ENCODE peak calls at places on chromosomes 16 and 17, in six cellular contexts. K, L, E, Y, A and F are unnamed samples.

GRCh38 chr16:62225675-62226074 is 189.4 kb upstream of the CDH8 start:
- DNase-seq in K (peak; percentile 78), L (peak; percentile 94), E (peak; percentile 87), Y (peak; percentile 13), A (peak; percentile 25), F (peak; percentile 76)

GRCh38 chr17:57557793-57558681 is 187.1 kb downstream of the CCDC182 start:
- DNase-seq in K (no peak), L (no peak), E (peak; percentile 66), Y (peak; percentile 89), A (no peak), F (peak; percentile 55)

GRCh38 chr16:84839054-84839453 is 19.3 kb downstream of the CRISPLD2 start:
- DNase-seq in K (no peak), L (no peak), E (no peak), Y (no peak), A (peak; percentile 29), F (peak; percentile 75)

GRCh38 chr16:85988723-85989313 is 89.9 kb downstream of the IRF8 start:
- DNase-seq in K (no peak), L (no peak), E (no peak), Y (peak; percentile 59), A (no peak), F (no peak)

GRCh38 chr16:54312502-54312991 is 26.0 kb upstream of the IRX3 start:
- DNase-seq in K (no peak), L (no peak), E (no peak), Y (no peak), A (no peak), F (no peak)

GRCh38 chr16:50751528-50751927 is 9.6 kb downstream of the CYLD start:
- DNase-seq in K (no peak), L (no peak), E (no peak), Y (no peak), A (no peak), F (no peak)

GRCh38 chr16:19997264-19997663 is 76.4 kb downstream of the GPR139 start:
- DNase-seq in K (no peak), L (no peak), E (peak; percentile 16), Y (no peak), A (no peak), F (no peak)

GRCh38 chr16:85056211-85056748 is 28.7 kb downstream of the KIAA0513 start:
- DNase-seq in K (peak; percentile 47), L (peak; percentile 56), E (no peak), Y (peak; percentile 14), A (peak; percentile 46), F (peak; percentile 46)

GRCh38 chr16:4142268-4142667 is 26.0 kb upstream of the ADCY9 start:
- DNase-seq in K (no peak), L (no peak), E (no peak), Y (no peak), A (no peak), F (peak; percentile 37)

GRCh38 chr17:16301963-16302855 is 51.1 kb downstream of the CENPV start:
- DNase-seq in K (no peak), L (no peak), E (no peak), Y (no peak), A (no peak), F (peak; percentile 5)

GRCh38 chr17:31269597-31269996 is 27.4 kb downstream of the OMG start:
- DNase-seq in K (peak; percentile 28), L (peak; percentile 79), E (peak; percentile 60), Y (no peak), A (no peak), F (peak; percentile 93)

GRCh38 chr16:29668267-29668666 is 5.2 kb downstream of the SPN start:
- DNase-seq in K (no peak), L (no peak), E (no peak), Y (no peak), A (no peak), F (no peak)

GRCh38 chr16:3625911-3626732 is 14.7 kb upstream of the SLX4 start:
- DNase-seq in K (no peak), L (no peak), E (no peak), Y (peak; percentile 79), A (no peak), F (peak; percentile 36)

GRCh38 chr16:85444879-85445778 is 168.0 kb upstream of the GSE1 start:
- DNase-seq in K (peak; percentile 42), L (peak; percentile 57), E (no peak), Y (peak; percentile 80), A (peak; percentile 87), F (no peak)

GRCh38 chr16:57781741-57782606 is 20.3 kb downstream of the KIFC3 start:
- DNase-seq in K (no peak), L (no peak), E (peak; percentile 51), Y (no peak), A (no peak), F (peak; percentile 76)

GRCh38 chr16:12951392-12951791 is 50.0 kb downstream of the SHISA9 start:
- DNase-seq in K (no peak), L (peak; percentile 38), E (no peak), Y (peak; percentile 5), A (no peak), F (no peak)

GRCh38 chr17:56532926-56533325 is 60.6 kb upstream of the NOG start:
- DNase-seq in K (no peak), L (no peak), E (no peak), Y (no peak), A (no peak), F (no peak)

GRCh38 chr17:82947051-82947991 is 107.5 kb upstream of the ZNF750 start:
- DNase-seq in K (no peak), L (no peak), E (no peak), Y (no peak), A (no peak), F (no peak)

GRCh38 chr17:15432807-15433547 is 34.4 kb downstream of the CDRT4 start:
- DNase-seq in K (no peak), L (no peak), E (peak; percentile 79), Y (no peak), A (no peak), F (peak; percentile 56)

GRCh38 chr17:40417609-40418427 is at the start of gene TOP2A:
- DNase-seq in K (peak; percentile 100), L (peak; percentile 100), E (peak; percentile 99), Y (peak; percentile 100), A (peak; percentile 97), F (peak; percentile 100)

GRCh38 chr16:84020353-84020752 is 22.2 kb downstream of the SLC38A8 start:
- DNase-seq in K (no peak), L (no peak), E (no peak), Y (no peak), A (no peak), F (no peak)

GRCh38 chr17:21041753-21042433 is 918 bp downstream of the USP22 start:
- DNase-seq in K (peak; percentile 87), L (peak; percentile 89), E (peak; percentile 91), Y (peak; percentile 84), A (peak; percentile 90), F (peak; percentile 82)

GRCh38 chr17:45376171-45376564 is 56.5 kb downstream of the ARHGAP27 start:
- DNase-seq in K (no peak), L (peak; percentile 62), E (no peak), Y (no peak), A (no peak), F (no peak)

GRCh38 chr16:86567701-86568571 is 1.3 kb downstream of the FOXC2 start:
- DNase-seq in K (peak; percentile 82), L (peak; percentile 66), E (peak; percentile 26), Y (no peak), A (no peak), F (peak; percentile 71)

GRCh38 chr17:78252111-78252634 is 20.7 kb downstream of the TMEM235 start:
- DNase-seq in K (no peak), L (no peak), E (no peak), Y (peak; percentile 94), A (no peak), F (no peak)

GRCh38 chr17:10976401-10976800 is 138.5 kb upstream of the PIRT start:
- DNase-seq in K (no peak), L (no peak), E (no peak), Y (no peak), A (no peak), F (no peak)

GRCh38 chr16:3170440-3171180 is 17.4 kb upstream of the OR1F1 start:
- DNase-seq in K (peak; percentile 57), L (peak; percentile 87), E (no peak), Y (no peak), A (no peak), F (peak; percentile 38)

GRCh38 chr17:16406742-16407674 is 8.4 kb upstream of the TRPV2 start:
- DNase-seq in K (peak; percentile 89), L (peak; percentile 96), E (peak; percentile 56), Y (no peak), A (peak; percentile 88), F (peak; percentile 49)

GRCh38 chr16:72815348-72816318 is 232.3 kb downstream of the ZFHX3 start:
- DNase-seq in K (no peak), L (no peak), E (no peak), Y (no peak), A (no peak), F (no peak)

GRCh38 chr17:1484586-1485310 is 7.7 kb downstream of the MYO1C start:
- DNase-seq in K (peak; percentile 80), L (peak; percentile 81), E (peak; percentile 87), Y (peak; percentile 65), A (peak; percentile 74), F (peak; percentile 65)

GRCh38 chr16:58027341-58028167 is 2.0 kb downstream of the MMP15 start:
- DNase-seq in K (peak; percentile 87), L (peak; percentile 88), E (peak; percentile 71), Y (no peak), A (peak; percentile 63), F (peak; percentile 43)

GRCh38 chr17:76473541-76473985 is 6.2 kb downstream of the AANAT start:
- DNase-seq in K (peak; percentile 68), L (peak; percentile 81), E (no peak), Y (no peak), A (peak; percentile 88), F (peak; percentile 34)

GRCh38 chr17:49450735-49451134 is 36.1 kb upstream of the PHB1 start:
- DNase-seq in K (no peak), L (no peak), E (no peak), Y (peak; percentile 34), A (no peak), F (peak; percentile 85)

GRCh38 chr16:17607075-17607509 is 136.3 kb upstream of the XYLT1 start:
- DNase-seq in K (no peak), L (no peak), E (no peak), Y (no peak), A (peak; percentile 47), F (no peak)
- TF ChIP-seq EZH2phosphoT487 in K (no peak), L (no peak), E (no peak), Y (no peak), A (no peak), F (no peak)

DNA sequence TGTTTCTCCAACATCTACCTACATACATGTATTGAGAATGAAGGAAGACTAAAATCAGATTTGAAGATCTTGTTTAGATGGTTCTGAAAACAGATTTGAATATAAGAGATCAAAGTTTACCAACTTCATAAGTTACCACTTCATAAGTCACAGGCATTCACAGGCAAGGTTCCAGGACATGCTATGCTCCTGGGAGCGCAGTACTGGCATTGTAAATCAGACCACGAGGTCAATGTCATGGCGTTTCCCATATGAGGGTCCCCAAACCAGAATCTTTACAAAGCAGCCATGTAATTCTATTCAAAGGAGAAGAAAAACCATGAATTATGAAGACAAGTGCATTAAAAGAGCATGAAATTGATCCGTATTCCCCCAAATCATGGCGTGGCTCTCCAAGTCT is 3.0 kb downstream of the CDH11 start:
- DNase-seq in K (no peak), L (no peak), E (no peak), Y (no peak), A (no peak), F (peak; percentile 27)
- H3K4me2 ChIP-seq in K (peak overlapping the region; percentile 97), L (no peak overlapping the region), E (peak overlapping the region; percentile 89), Y (no peak overlapping the region), A (peak overlapping the region; percentile 83), F (peak overlapping the region; percentile 90)

GRCh38 chr17:51221322-51221721 is 38.5 kb downstream of the MBTD1 start:
- DNase-seq in K (no peak), L (no peak), E (no peak), Y (no peak), A (no peak), F (no peak)
- TF ChIP-seq EZH2phosphoT487 in K (no peak), L (no peak), E (no peak), Y (no peak), A (no peak), F (no peak)

GRCh38 chr16:6018848-6019489 is 921.4 kb upstream of the EEF2KMT start:
- DNase-seq in K (peak; percentile 68), L (peak; percentile 42), E (peak; percentile 9), Y (no peak), A (peak; percentile 77), F (no peak)
- H3K4me2 ChIP-seq in K (peak overlapping the region; percentile 95), L (peak overlapping the region; percentile 80), E (peak overlapping the region; percentile 75), Y (no peak overlapping the region), A (no peak overlapping the region), F (no peak overlapping the region)